ENCODE peak calls at places on chromosomes 4 and X, in ten cellular contexts. One of them, this sample, is unnamed.

GRCh38 chr4:57344296-57344695 is 234.1 kb upstream of the IGFBP7 start:
- DNase-seq in ELR: no peak
- DNase-seq in NCI-H82: peak
- DNase-seq in head of caudate nucleus: no peak
- DNase-seq in glomerular endothelial cell: no peak
- DNase-seq in T-helper 1 cell: no peak
- DNase-seq in HT1080: no peak
- DNase-seq in RPMI7951: peak
- DNase-seq in cardiac muscle cell: no peak
- DNase-seq in endothelial cell of umbilical vein: no peak
- DNase-seq in this sample: no peak

GRCh38 chr4:124710253-124710849 is 2.2 kb downstream of the ANKRD50 start:
- DNase-seq in ELR: peak
- DNase-seq in NCI-H82: peak
- DNase-seq in head of caudate nucleus: no peak
- DNase-seq in glomerular endothelial cell: no peak
- DNase-seq in T-helper 1 cell: no peak
- DNase-seq in HT1080: no peak
- DNase-seq in RPMI7951: peak
- DNase-seq in cardiac muscle cell: peak
- DNase-seq in endothelial cell of umbilical vein: peak
- DNase-seq in this sample: no peak

GRCh38 chrX:72100824-72101351 is 30.8 kb downstream of the RTL5 start:
- DNase-seq in ELR: no peak
- DNase-seq in NCI-H82: no peak
- DNase-seq in head of caudate nucleus: no peak
- DNase-seq in glomerular endothelial cell: no peak
- DNase-seq in T-helper 1 cell: peak
- DNase-seq in HT1080: no peak
- DNase-seq in RPMI7951: no peak
- DNase-seq in cardiac muscle cell: no peak
- DNase-seq in endothelial cell of umbilical vein: no peak
- DNase-seq in this sample: peak

GRCh38 chrX:140149761-140150160 is 184.4 kb upstream of the CXorf66 start:
- DNase-seq in ELR: peak
- DNase-seq in NCI-H82: no peak
- DNase-seq in head of caudate nucleus: no peak
- DNase-seq in glomerular endothelial cell: no peak
- DNase-seq in T-helper 1 cell: no peak
- DNase-seq in HT1080: no peak
- DNase-seq in RPMI7951: no peak
- DNase-seq in cardiac muscle cell: no peak
- DNase-seq in endothelial cell of umbilical vein: no peak
- DNase-seq in this sample: no peak

GRCh38 chrX:51891821-51892551 is 1.4 kb upstream of the MAGED1 start:
- DNase-seq in ELR: peak
- DNase-seq in NCI-H82: no peak
- DNase-seq in head of caudate nucleus: no peak
- DNase-seq in glomerular endothelial cell: no peak
- DNase-seq in T-helper 1 cell: no peak
- DNase-seq in HT1080: no peak
- DNase-seq in RPMI7951: peak
- DNase-seq in cardiac muscle cell: no peak
- DNase-seq in endothelial cell of umbilical vein: peak
- DNase-seq in this sample: no peak

GRCh38 chr4:111323496-111323895 is 700.6 kb upstream of the PITX2 start:
- DNase-seq in ELR: peak
- DNase-seq in NCI-H82: no peak
- DNase-seq in head of caudate nucleus: no peak
- DNase-seq in glomerular endothelial cell: no peak
- DNase-seq in T-helper 1 cell: no peak
- DNase-seq in HT1080: peak
- DNase-seq in RPMI7951: peak
- DNase-seq in cardiac muscle cell: no peak
- DNase-seq in endothelial cell of umbilical vein: no peak
- DNase-seq in this sample: no peak

GRCh38 chr4:183329244-183329643 is 7.0 kb upstream of the CLDN24 start:
- DNase-seq in ELR: no peak
- DNase-seq in NCI-H82: no peak
- DNase-seq in head of caudate nucleus: no peak
- DNase-seq in glomerular endothelial cell: no peak
- DNase-seq in T-helper 1 cell: no peak
- DNase-seq in HT1080: no peak
- DNase-seq in RPMI7951: no peak
- DNase-seq in cardiac muscle cell: no peak
- DNase-seq in endothelial cell of umbilical vein: no peak
- DNase-seq in this sample: no peak

GRCh38 chrX:63350551-63350950 is 581 bp downstream of the SPIN4 start:
- DNase-seq in ELR: peak
- DNase-seq in NCI-H82: peak
- DNase-seq in head of caudate nucleus: peak
- DNase-seq in glomerular endothelial cell: no peak
- DNase-seq in T-helper 1 cell: peak
- DNase-seq in HT1080: peak
- DNase-seq in RPMI7951: peak
- DNase-seq in cardiac muscle cell: peak
- DNase-seq in endothelial cell of umbilical vein: peak
- DNase-seq in this sample: no peak

GRCh38 chr4:118682928-118683327 is 2.3 kb upstream of the METTL14 start:
- DNase-seq in ELR: peak
- DNase-seq in NCI-H82: peak
- DNase-seq in head of caudate nucleus: no peak
- DNase-seq in glomerular endothelial cell: no peak
- DNase-seq in T-helper 1 cell: no peak
- DNase-seq in HT1080: peak
- DNase-seq in RPMI7951: peak
- DNase-seq in cardiac muscle cell: peak
- DNase-seq in endothelial cell of umbilical vein: no peak
- DNase-seq in this sample: no peak

GRCh38 chrX:136496359-136496767 is 1.0 kb upstream of the HTATSF1 start:
- DNase-seq in ELR: no peak
- DNase-seq in NCI-H82: no peak
- DNase-seq in head of caudate nucleus: no peak
- DNase-seq in glomerular endothelial cell: no peak
- DNase-seq in T-helper 1 cell: no peak
- DNase-seq in HT1080: no peak
- DNase-seq in RPMI7951: no peak
- DNase-seq in cardiac muscle cell: no peak
- DNase-seq in endothelial cell of umbilical vein: no peak
- DNase-seq in this sample: no peak

GRCh38 chrX:69032601-69033000 is 132.7 kb downstream of the PJA1 start:
- DNase-seq in ELR: peak
- DNase-seq in NCI-H82: no peak
- DNase-seq in head of caudate nucleus: no peak
- DNase-seq in glomerular endothelial cell: no peak
- DNase-seq in T-helper 1 cell: no peak
- DNase-seq in HT1080: peak
- DNase-seq in RPMI7951: peak
- DNase-seq in cardiac muscle cell: no peak
- DNase-seq in endothelial cell of umbilical vein: no peak
- DNase-seq in this sample: no peak